ENCODE peak calls at places on chromosomes 4 and X, in four cellular contexts. C, R, Z and D are unnamed samples.

GRCh38 chrX:120795301-120795700 is 80.4 kb downstream of the CT47B1 start:
- DNase-seq in R (no peak), C (no peak), Z (no peak), D (no peak)

GRCh38 chr4:125314676-125315570 is at the start of gene FAT4:
- DNase-seq in R (peak; percentile 92), C (peak; percentile 97), Z (no peak), D (peak; percentile 94)

GRCh38 chr4:94390804-94391410 is 48.3 kb upstream of the HPGDS start:
- DNase-seq in C (no peak), Z (no peak), R (peak; percentile 30), D (no peak)

GRCh38 chr4:99838927-99839326 is 22.3 kb downstream of the DAPP1 start:
- DNase-seq in C (no peak), R (no peak), Z (no peak), D (no peak)

GRCh38 chr4:173642509-173642908 is 112.5 kb upstream of the HAND2 start:
- DNase-seq in Z (no peak), C (peak; percentile 61), R (no peak), D (no peak)

GRCh38 chrX:69021095-69021494 is 144.2 kb downstream of the PJA1 start:
- DNase-seq in Z (no peak), C (no peak), R (no peak), D (no peak)

GRCh38 chr4:112523764-112524505 is 8.0 kb upstream of the NEUROG2 start:
- DNase-seq in R (peak; percentile 81), Z (peak; percentile 60), C (peak; percentile 87), D (peak; percentile 48)

GRCh38 chr4:7309176-7309575 is 116.8 kb downstream of the SORCS2 start:
- DNase-seq in R (no peak), C (peak; percentile 43), Z (no peak), D (no peak)

GRCh38 chr4:112099701-112100289 is 45.5 kb upstream of the FAM241A start:
- DNase-seq in C (peak; percentile 55), Z (no peak), R (no peak), D (no peak)

GRCh38 chrX:30735839-30736238 is 82.6 kb downstream of the GK start:
- DNase-seq in Z (peak; percentile 65), C (peak; percentile 79), R (peak; percentile 45), D (peak; percentile 73)

GRCh38 chr4:173171987-173172386 is 3.4 kb downstream of the GALNT7 start:
- DNase-seq in C (no peak), Z (no peak), R (no peak), D (no peak)

GRCh38 chr4:95092762-95093161 is 335.0 kb downstream of the BMPR1B start:
- DNase-seq in R (no peak), Z (no peak), C (peak; percentile 60), D (peak; percentile 38)

GRCh38 chr4:54227261-54228063 is 1.6 kb upstream of the PDGFRA start:
- DNase-seq in Z (no peak), C (peak; percentile 74), R (no peak), D (peak; percentile 72)

GRCh38 chr4:86152454-86152853 is 207.4 kb downstream of the MAPK10 start:
- DNase-seq in Z (no peak), R (no peak), C (no peak), D (no peak)

GRCh38 chr4:155119006-155119405 is 89.4 kb upstream of the NPY2R start:
- DNase-seq in R (no peak), C (no peak), Z (no peak), D (no peak)